ENCODE peak calls at places on chromosomes 5 and 9, in nine cellular contexts. E, P, O, A, K, F, Z, G and Y are unnamed samples.

GRCh38 chr5:177448244-177448950 is 1.8 kb downstream of the PRR7 start:
- DNase-seq in E (no peak), P (no peak), O (no peak), A (no peak), K (no peak), F (no peak), Z (no peak), G (no peak), Y (no peak)

GRCh38 chr5:135233477-135233876 is 165.6 kb downstream of the MACROH2A1 start:
- DNase-seq in E (no peak), P (no peak), O (no peak), A (no peak), K (no peak), F (no peak), Z (no peak), G (no peak), Y (no peak)

GRCh38 chr5:54249210-54250028 is 61.0 kb downstream of the ARL15 start:
- DNase-seq in E (peak), P (no peak), O (no peak), A (no peak), K (peak), F (peak), Z (peak), G (peak), Y (peak)

GRCh38 chr9:135515541-135515951 is 5.7 kb upstream of the LCN1 start:
- DNase-seq in E (no peak), P (no peak), O (no peak), A (no peak), K (no peak), F (no peak), Z (no peak), G (no peak), Y (no peak)

GRCh38 chr5:56247596-56247995 is 14.5 kb upstream of the ANKRD55 start:
- DNase-seq in E (peak), P (no peak), O (no peak), A (no peak), K (no peak), F (no peak), Z (no peak), G (no peak), Y (no peak)

GRCh38 chr9:37324261-37324683 is 98.2 kb upstream of the GRHPR start:
- DNase-seq in E (no peak), P (no peak), O (peak), A (no peak), K (no peak), F (no peak), Z (no peak), G (no peak), Y (no peak)

GRCh38 chr5:143195496-143195895 is 208.0 kb downstream of the NR3C1 start:
- DNase-seq in E (no peak), P (no peak), O (no peak), A (no peak), K (no peak), F (no peak), Z (no peak), G (no peak), Y (no peak)

GRCh38 chr9:93427655-93428379 is 23.7 kb upstream of the FAM120A start:
- DNase-seq in E (no peak), P (no peak), O (no peak), A (no peak), K (no peak), F (no peak), Z (no peak), G (peak), Y (no peak)

GRCh38 chr5:127892467-127893207 is 189.4 kb downstream of the CCDC192 start:
- DNase-seq in E (no peak), P (no peak), O (no peak), A (no peak), K (no peak), F (no peak), Z (peak), G (no peak), Y (peak)

GRCh38 chr5:179549973-179550510 is 312 bp upstream of the RUFY1 start:
- DNase-seq in E (peak), P (no peak), O (peak), A (peak), K (peak), F (peak), Z (peak), G (no peak), Y (peak)

GRCh38 chr5:168327994-168328393 is 36.5 kb downstream of the WWC1 start:
- DNase-seq in E (no peak), P (no peak), O (no peak), A (no peak), K (no peak), F (no peak), Z (no peak), G (no peak), Y (no peak)

GRCh38 chr5:157516016-157516415 is 56.0 kb downstream of the NIPAL4 start:
- DNase-seq in E (peak), P (no peak), O (no peak), A (no peak), K (no peak), F (peak), Z (peak), G (no peak), Y (peak)

GRCh38 chr9:135982499-135983264 is 21.5 kb upstream of the UBAC1 start:
- DNase-seq in E (no peak), P (no peak), O (no peak), A (no peak), K (no peak), F (no peak), Z (no peak), G (no peak), Y (no peak)

GRCh38 chr5:27083763-27084420 is 45.5 kb upstream of the CDH9 start:
- DNase-seq in E (no peak), P (no peak), O (no peak), A (no peak), K (no peak), F (no peak), Z (no peak), G (no peak), Y (no peak)